ENCODE peak calls at places on chromosomes 4 and X, in nine cellular contexts. One of them, this sample, is unnamed.
A peak's percentile ranks its signal among the peaks of the same experiment; 100 is the strongest.

GRCh38 chr4:37826282-37827029 is at the start of gene PGM2:
- DNase-seq in OCI-LY7: peak; percentile 92
- DNase-seq in stomach: peak; percentile 89
- DNase-seq in HFF-Myc: peak; percentile 36
- DNase-seq in H1: peak; percentile 59
- DNase-seq in astrocyte: peak; percentile 67
- DNase-seq in Peyer's patch: peak; percentile 94
- DNase-seq in PC-3: peak; percentile 77
- DNase-seq in hepatocyte: peak; percentile 93
- DNase-seq in this sample: peak; percentile 75

GRCh38 chr4:76987153-76987562 is 37.6 kb downstream of the SEPTIN11 start:
- DNase-seq in stomach: peak; percentile 27
- DNase-seq in H1: no peak
- DNase-seq in OCI-LY7: no peak
- DNase-seq in astrocyte: peak; percentile 99
- DNase-seq in hepatocyte: peak; percentile 46
- DNase-seq in HFF-Myc: peak; percentile 88
- DNase-seq in Peyer's patch: no peak
- DNase-seq in PC-3: no peak
- DNase-seq in this sample: peak; percentile 99

GRCh38 chrX:110045988-110046387 is 43.1 kb downstream of the TMEM164 start:
- DNase-seq in PC-3: peak; percentile 7
- DNase-seq in HFF-Myc: no peak
- DNase-seq in hepatocyte: peak; percentile 28
- DNase-seq in Peyer's patch: no peak
- DNase-seq in astrocyte: no peak
- DNase-seq in H1: no peak
- DNase-seq in OCI-LY7: no peak
- DNase-seq in stomach: no peak
- DNase-seq in this sample: no peak

GRCh38 chr4:168797738-168798375 is 212.2 kb downstream of the CBR4 start:
- DNase-seq in hepatocyte: no peak
- DNase-seq in Peyer's patch: no peak
- DNase-seq in OCI-LY7: no peak
- DNase-seq in astrocyte: no peak
- DNase-seq in PC-3: no peak
- DNase-seq in HFF-Myc: no peak
- DNase-seq in H1: no peak
- DNase-seq in stomach: no peak
- DNase-seq in this sample: no peak

GRCh38 chrX:80576815-80577533 is 156.7 kb downstream of the TENT5D start:
- DNase-seq in HFF-Myc: no peak
- DNase-seq in stomach: no peak
- DNase-seq in PC-3: peak; percentile 1
- DNase-seq in Peyer's patch: no peak
- DNase-seq in OCI-LY7: no peak
- DNase-seq in hepatocyte: no peak
- DNase-seq in astrocyte: no peak
- DNase-seq in H1: no peak
- DNase-seq in this sample: peak; percentile 2

GRCh38 chrX:48971325-48972213 is at the start of gene KCND1:
- DNase-seq in astrocyte: peak; percentile 64
- DNase-seq in Peyer's patch: no peak
- DNase-seq in hepatocyte: peak; percentile 38
- DNase-seq in stomach: peak; percentile 29
- DNase-seq in HFF-Myc: no peak
- DNase-seq in H1: peak; percentile 34
- DNase-seq in OCI-LY7: no peak
- DNase-seq in PC-3: no peak
- DNase-seq in this sample: peak; percentile 56

GRCh38 chr4:38621004-38621684 is 42.9 kb upstream of the KLF3 start:
- DNase-seq in hepatocyte: peak; percentile 83
- DNase-seq in Peyer's patch: peak; percentile 70
- DNase-seq in PC-3: peak; percentile 91
- DNase-seq in H1: no peak
- DNase-seq in stomach: peak; percentile 67
- DNase-seq in OCI-LY7: no peak
- DNase-seq in HFF-Myc: no peak
- DNase-seq in astrocyte: peak; percentile 63
- DNase-seq in this sample: peak; percentile 94

GRCh38 chrX:10173331-10173900 is 16.6 kb downstream of the CLCN4 start:
- DNase-seq in OCI-LY7: no peak
- DNase-seq in PC-3: no peak
- DNase-seq in H1: peak; percentile 58
- DNase-seq in astrocyte: peak; percentile 94
- DNase-seq in HFF-Myc: peak; percentile 47
- DNase-seq in Peyer's patch: no peak
- DNase-seq in stomach: peak; percentile 35
- DNase-seq in hepatocyte: peak; percentile 82
- DNase-seq in this sample: peak; percentile 64

GRCh38 chrX:50903387-50904027 is 7.0 kb upstream of the BMP15 start:
- DNase-seq in H1: no peak
- DNase-seq in astrocyte: peak; percentile 1
- DNase-seq in HFF-Myc: no peak
- DNase-seq in stomach: no peak
- DNase-seq in hepatocyte: peak; percentile 64
- DNase-seq in Peyer's patch: no peak
- DNase-seq in OCI-LY7: peak; percentile 16
- DNase-seq in PC-3: peak; percentile 61
- DNase-seq in this sample: peak; percentile 7

GRCh38 chr4:16124232-16124631 is 40.4 kb upstream of the PROM1 start:
- DNase-seq in stomach: no peak
- DNase-seq in astrocyte: no peak
- DNase-seq in H1: no peak
- DNase-seq in Peyer's patch: no peak
- DNase-seq in OCI-LY7: no peak
- DNase-seq in hepatocyte: no peak
- DNase-seq in HFF-Myc: no peak
- DNase-seq in PC-3: no peak
- DNase-seq in this sample: no peak

GRCh38 chr4:46931981-46932380 is 22.9 kb upstream of the COX7B2 start:
- DNase-seq in OCI-LY7: peak; percentile 14
- DNase-seq in astrocyte: peak; percentile 30
- DNase-seq in stomach: no peak
- DNase-seq in HFF-Myc: peak; percentile 2
- DNase-seq in hepatocyte: peak; percentile 37
- DNase-seq in Peyer's patch: no peak
- DNase-seq in H1: no peak
- DNase-seq in PC-3: peak; percentile 41
- DNase-seq in this sample: peak; percentile 70

GRCh38 chrX:50081282-50081955 is 119.4 kb downstream of the AKAP4 start:
- DNase-seq in PC-3: peak; percentile 46
- DNase-seq in Peyer's patch: peak; percentile 50
- DNase-seq in astrocyte: no peak
- DNase-seq in HFF-Myc: no peak
- DNase-seq in hepatocyte: peak; percentile 37
- DNase-seq in OCI-LY7: no peak
- DNase-seq in stomach: peak; percentile 54
- DNase-seq in H1: no peak
- DNase-seq in this sample: peak; percentile 37

GRCh38 chrX:71144651-71145050 is at the start of gene NLGN3:
- DNase-seq in H1: no peak
- DNase-seq in hepatocyte: no peak
- DNase-seq in Peyer's patch: no peak
- DNase-seq in PC-3: no peak
- DNase-seq in HFF-Myc: no peak
- DNase-seq in stomach: no peak
- DNase-seq in astrocyte: no peak
- DNase-seq in OCI-LY7: no peak
- DNase-seq in this sample: no peak

GRCh38 chr4:146916479-146917076 is 29.1 kb downstream of the TTC29 start:
- DNase-seq in HFF-Myc: no peak
- DNase-seq in hepatocyte: peak; percentile 48
- DNase-seq in PC-3: peak; percentile 67
- DNase-seq in OCI-LY7: peak; percentile 35
- DNase-seq in H1: no peak
- DNase-seq in astrocyte: peak; percentile 15
- DNase-seq in stomach: no peak
- DNase-seq in Peyer's patch: no peak
- DNase-seq in this sample: peak; percentile 72

GRCh38 chr4:74311696-74312313 is 3.5 kb downstream of the EPGN start:
- DNase-seq in PC-3: peak; percentile 91
- DNase-seq in H1: no peak
- DNase-seq in HFF-Myc: peak; percentile 27
- DNase-seq in stomach: no peak
- DNase-seq in OCI-LY7: peak; percentile 46
- DNase-seq in astrocyte: peak; percentile 39
- DNase-seq in hepatocyte: peak; percentile 78
- DNase-seq in Peyer's patch: no peak
- DNase-seq in this sample: peak; percentile 81

GRCh38 chr4:74304136-74304628 is 4.1 kb upstream of the EPGN start:
- DNase-seq in HFF-Myc: no peak
- DNase-seq in H1: no peak
- DNase-seq in stomach: no peak
- DNase-seq in PC-3: no peak
- DNase-seq in OCI-LY7: no peak
- DNase-seq in Peyer's patch: no peak
- DNase-seq in hepatocyte: no peak
- DNase-seq in astrocyte: peak; percentile 40
- DNase-seq in this sample: peak; percentile 25

GRCh38 chr4:74307163-74307562 is 1.1 kb upstream of the EPGN start:
- DNase-seq in hepatocyte: no peak
- DNase-seq in OCI-LY7: no peak
- DNase-seq in H1: no peak
- DNase-seq in astrocyte: no peak
- DNase-seq in HFF-Myc: no peak
- DNase-seq in PC-3: no peak
- DNase-seq in stomach: no peak
- DNase-seq in Peyer's patch: no peak
- DNase-seq in this sample: no peak

GRCh38 chr4:74308215-74308614 is at the start of gene EPGN:
- DNase-seq in HFF-Myc: no peak
- DNase-seq in OCI-LY7: no peak
- DNase-seq in H1: no peak
- DNase-seq in Peyer's patch: no peak
- DNase-seq in hepatocyte: no peak
- DNase-seq in stomach: no peak
- DNase-seq in astrocyte: no peak
- DNase-seq in PC-3: peak; percentile 92
- DNase-seq in this sample: no peak
- H3K4me3 ChIP-seq in HFF-Myc: no peak within 1 kb of the TSS
- H3K4me3 ChIP-seq in OCI-LY7: no peak within 1 kb of the TSS
- H3K4me3 ChIP-seq in H1: no peak within 1 kb of the TSS
- H3K4me3 ChIP-seq in Peyer's patch: no peak within 1 kb of the TSS
- H3K4me3 ChIP-seq in hepatocyte: no peak within 1 kb of the TSS
- H3K4me3 ChIP-seq in stomach: no peak within 1 kb of the TSS
- H3K4me3 ChIP-seq in astrocyte: no peak within 1 kb of the TSS
- H3K4me3 ChIP-seq in PC-3: peak within 1 kb of the TSS; percentile 69
- H3K4me3 ChIP-seq in this sample: no peak within 1 kb of the TSS

GRCh38 chrX:150211988-150212387 is 151.1 kb upstream of the MAMLD1 start:
- DNase-seq in Peyer's patch: no peak
- DNase-seq in PC-3: peak; percentile 58
- DNase-seq in hepatocyte: no peak
- DNase-seq in astrocyte: peak; percentile 64
- DNase-seq in stomach: no peak
- DNase-seq in OCI-LY7: no peak
- DNase-seq in H1: no peak
- DNase-seq in HFF-Myc: no peak
- DNase-seq in this sample: no peak

GRCh38 chrX:150207733-150208132 is 155.4 kb upstream of the MAMLD1 start:
- DNase-seq in H1: no peak
- DNase-seq in OCI-LY7: no peak
- DNase-seq in Peyer's patch: no peak
- DNase-seq in stomach: no peak
- DNase-seq in PC-3: no peak
- DNase-seq in HFF-Myc: no peak
- DNase-seq in astrocyte: no peak
- DNase-seq in hepatocyte: no peak
- DNase-seq in this sample: no peak

GRCh38 chrX:150213481-150214030 is 149.6 kb upstream of the MAMLD1 start:
- DNase-seq in astrocyte: no peak
- DNase-seq in H1: no peak
- DNase-seq in stomach: no peak
- DNase-seq in PC-3: no peak
- DNase-seq in OCI-LY7: no peak
- DNase-seq in Peyer's patch: no peak
- DNase-seq in hepatocyte: no peak
- DNase-seq in HFF-Myc: no peak
- DNase-seq in this sample: no peak

GRCh38 chrX:150216716-150217115 is 146.4 kb upstream of the MAMLD1 start:
- DNase-seq in PC-3: no peak
- DNase-seq in HFF-Myc: no peak
- DNase-seq in H1: no peak
- DNase-seq in OCI-LY7: no peak
- DNase-seq in astrocyte: no peak
- DNase-seq in Peyer's patch: no peak
- DNase-seq in stomach: no peak
- DNase-seq in hepatocyte: no peak
- DNase-seq in this sample: no peak

GRCh38 chrX:150212672-150213480 is 150.2 kb upstream of the MAMLD1 start:
- DNase-seq in OCI-LY7: no peak
- DNase-seq in PC-3: no peak
- DNase-seq in HFF-Myc: no peak
- DNase-seq in stomach: peak; percentile 57
- DNase-seq in hepatocyte: peak; percentile 18
- DNase-seq in H1: no peak
- DNase-seq in Peyer's patch: no peak
- DNase-seq in astrocyte: no peak
- DNase-seq in this sample: peak; percentile 52
- TF ChIP-seq CTCF in OCI-LY7: no peak
- TF ChIP-seq CTCF in PC-3: no peak
- TF ChIP-seq CTCF in HFF-Myc: no peak
- TF ChIP-seq CTCF in stomach: no peak
- TF ChIP-seq CTCF in hepatocyte: peak; percentile 11
- TF ChIP-seq CTCF in H1: no peak
- TF ChIP-seq CTCF in Peyer's patch: no peak
- TF ChIP-seq CTCF in astrocyte: no peak
- TF ChIP-seq CTCF in this sample: no peak

DNA sequence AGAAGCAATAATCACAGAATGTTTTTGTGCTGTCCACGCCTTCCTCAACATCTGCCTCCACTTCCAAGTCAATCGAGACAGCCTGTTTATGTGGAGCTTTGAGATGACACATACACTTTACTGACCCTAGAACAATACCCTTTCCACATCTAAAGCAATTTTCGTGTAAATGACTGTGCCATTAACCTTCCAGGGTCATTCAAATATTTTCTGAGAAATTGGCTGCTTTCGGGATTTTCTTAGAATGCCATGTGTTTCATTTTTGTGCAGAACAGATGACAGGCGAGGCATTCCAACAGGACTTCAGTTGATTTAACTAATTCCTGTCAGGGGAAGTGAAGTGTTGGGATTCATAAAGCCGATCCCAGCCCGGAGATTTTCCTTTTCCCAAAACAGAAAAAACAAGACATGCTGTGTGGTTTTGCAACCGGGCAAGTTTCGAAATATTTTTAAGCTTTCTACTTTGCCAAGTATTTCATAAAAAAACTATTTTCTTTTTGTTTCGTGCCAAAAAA is 73.9 kb downstream of the SORBS2 start:
- DNase-seq in HFF-Myc: no peak
- DNase-seq in Peyer's patch: no peak
- DNase-seq in H1: no peak
- DNase-seq in stomach: no peak
- DNase-seq in astrocyte: peak; percentile 70
- DNase-seq in OCI-LY7: no peak
- DNase-seq in hepatocyte: no peak
- DNase-seq in PC-3: no peak
- DNase-seq in this sample: peak; percentile 98
- H3K4me3 ChIP-seq in HFF-Myc: no peak overlapping the region
- H3K4me3 ChIP-seq in Peyer's patch: no peak overlapping the region
- H3K4me3 ChIP-seq in H1: no peak overlapping the region
- H3K4me3 ChIP-seq in stomach: peak overlapping the region; percentile 5
- H3K4me3 ChIP-seq in astrocyte: no peak overlapping the region
- H3K4me3 ChIP-seq in OCI-LY7: no peak overlapping the region
- H3K4me3 ChIP-seq in hepatocyte: no peak overlapping the region
- H3K4me3 ChIP-seq in PC-3: no peak overlapping the region
- H3K4me3 ChIP-seq in this sample: peak overlapping the region; percentile 28

GRCh38 chrX:23820235-23820782 is 37.3 kb downstream of the SAT1 start:
- DNase-seq in astrocyte: peak; percentile 41
- DNase-seq in HFF-Myc: no peak
- DNase-seq in H1: no peak
- DNase-seq in hepatocyte: no peak
- DNase-seq in OCI-LY7: no peak
- DNase-seq in PC-3: peak; percentile 76
- DNase-seq in Peyer's patch: no peak
- DNase-seq in stomach: no peak
- DNase-seq in this sample: no peak
- TF ChIP-seq CTCF in astrocyte: no peak
- TF ChIP-seq CTCF in HFF-Myc: no peak
- TF ChIP-seq CTCF in H1: no peak
- TF ChIP-seq CTCF in hepatocyte: no peak
- TF ChIP-seq CTCF in OCI-LY7: no peak
- TF ChIP-seq CTCF in PC-3: no peak
- TF ChIP-seq CTCF in Peyer's patch: no peak
- TF ChIP-seq CTCF in stomach: no peak
- TF ChIP-seq CTCF in this sample: no peak